ENCODE peak calls at places on chromosomes 6 and 20, in five cellular contexts. M is stimulated activated CD4-positive, alpha-beta T cell treated with anti-CD3 and anti-CD28 coated beads, Interleukin-2, amount 100 ng/mL, for 24 hours; B is upper lobe of right lung; I is hypothalamus; C is NCI-H2081. D is an unnamed sample.

GRCh38 chr20:50306478-50307423 is 116.1 kb downstream of the CEBPB start:
- DNase-seq in M (no peak), B (peak), I (no peak), C (no peak), D (no peak)

GRCh38 chr6:155349129-155349528 is 34.8 kb upstream of the TFB1M start:
- DNase-seq in M (no peak), B (no peak), I (no peak), C (no peak), D (no peak)

GRCh38 chr20:2780948-2781347 is 19.5 kb downstream of the CPXM1 start:
- DNase-seq in M (no peak), B (no peak), I (no peak), C (no peak), D (no peak)

GRCh38 chr6:10382728-10383127 is 32.1 kb downstream of the TFAP2A start:
- DNase-seq in M (no peak), B (no peak), I (no peak), C (no peak), D (no peak)

GRCh38 chr6:25844518-25844917 is 12.7 kb upstream of the SLC17A1 start:
- DNase-seq in M (no peak), B (no peak), I (no peak), C (no peak), D (no peak)

GRCh38 chr6:83096791-83097190 is 29.3 kb downstream of the DOP1A start:
- DNase-seq in M (no peak), B (no peak), I (no peak), C (no peak), D (no peak)

GRCh38 chr20:14599613-14600012 is 262.2 kb upstream of the FLRT3 start:
- DNase-seq in M (no peak), B (no peak), I (no peak), C (no peak), D (no peak)

GRCh38 chr6:63923139-63923739 is 287.6 kb downstream of the PHF3 start:
- DNase-seq in M (no peak), B (no peak), I (no peak), C (peak), D (no peak)

GRCh38 chr20:34724172-34724571 is 20.0 kb downstream of the TP53INP2 start:
- DNase-seq in M (no peak), B (no peak), I (no peak), C (no peak), D (no peak)

GRCh38 chr6:157607317-157608109 is 215.5 kb upstream of the SNX9 start:
- DNase-seq in M (no peak), B (no peak), I (no peak), C (no peak), D (no peak)

GRCh38 chr6:164262348-164262747 is 847.8 kb downstream of the QKI start:
- DNase-seq in M (no peak), B (no peak), I (no peak), C (no peak), D (no peak)

GRCh38 chr6:89792881-89793280 is 26.7 kb downstream of the MDN1 start:
- DNase-seq in M (no peak), B (no peak), I (no peak), C (peak), D (peak)

GRCh38 chr20:33441142-33441955 is 2.2 kb downstream of the SNTA1 start:
- DNase-seq in M (no peak), B (no peak), I (no peak), C (no peak), D (no peak)

GRCh38 chr20:33668087-33668790 is 1.5 kb downstream of the ACTL10 start:
- DNase-seq in M (peak), B (no peak), I (peak), C (no peak), D (peak)

GRCh38 chr6:103139377-103139776 is 1720.3 kb downstream of the HACE1 start:
- DNase-seq in M (no peak), B (no peak), I (no peak), C (no peak), D (no peak)